ENCODE peak calls at places on chromosome X, in eight cellular contexts. L is hepatocyte, W is SK-N-SH, Y is HCT116, A is GM23338, F is PC-3, M is neural progenitor cell, I is OCI-LY7. X is an unnamed sample.

GRCh38 chrX:67599532-67599931 is 55.7 kb downstream of the AR start:
- DNase-seq in L (no peak), W (no peak), Y (no peak), A (no peak), F (no peak), M (no peak), I (no peak), X (no peak)

GRCh38 chrX:20116087-20116574 is 576 bp downstream of the MAP7D2 start:
- DNase-seq in L (no peak), W (peak; percentile 64), Y (no peak), A (peak; percentile 51), F (no peak), M (peak; percentile 38), I (no peak), X (no peak)

GRCh38 chrX:69968956-69969355 is 80.8 kb downstream of the AWAT2 start:
- DNase-seq in L (no peak), W (no peak), Y (no peak), A (no peak), F (no peak), M (no peak), I (no peak), X (no peak)

GRCh38 chrX:39605866-39606265 is 491.9 kb downstream of the BCOR start:
- DNase-seq in L (no peak), W (no peak), Y (no peak), A (no peak), F (no peak), M (no peak), I (no peak), X (no peak)

GRCh38 chrX:74349387-74349786 is 45.4 kb downstream of the ZCCHC13 start:
- DNase-seq in L (no peak), W (no peak), Y (peak; percentile 6), A (no peak), F (peak; percentile 69), M (no peak), I (no peak), X (no peak)

GRCh38 chrX:17359500-17359899 is 15.5 kb upstream of the NHS start:
- DNase-seq in L (no peak), W (no peak), Y (no peak), A (no peak), F (peak; percentile 48), M (no peak), I (no peak), X (no peak)

GRCh38 chrX:9940397-9940796 is 26.8 kb upstream of the CLDN34 start:
- DNase-seq in L (no peak), W (no peak), Y (no peak), A (no peak), F (peak; percentile 85), M (no peak), I (no peak), X (no peak)

GRCh38 chrX:81195712-81196111 is 6.0 kb downstream of the HMGN5 start:
- DNase-seq in L (peak; percentile 61), W (peak; percentile 38), Y (peak; percentile 33), A (peak; percentile 75), F (peak; percentile 75), M (peak; percentile 60), I (peak; percentile 70), X (peak; percentile 72)

GRCh38 chrX:95071052-95071451 is 1397.0 kb downstream of the FAM133A start:
- DNase-seq in L (no peak), W (no peak), Y (no peak), A (no peak), F (no peak), M (no peak), I (no peak), X (no peak)

GRCh38 chrX:153963546-153963945 is 8.1 kb downstream of the HCFC1 start:
- DNase-seq in L (no peak), W (no peak), Y (no peak), A (no peak), F (no peak), M (no peak), I (no peak), X (no peak)

GRCh38 chrX:150155396-150156048 is 207.6 kb upstream of the MAMLD1 start:
- DNase-seq in L (peak; percentile 60), W (peak; percentile 61), Y (no peak), A (no peak), F (peak; percentile 63), M (no peak), I (no peak), X (no peak)

GRCh38 chrX:9707306-9708015 is 58.2 kb downstream of the GPR143 start:
- DNase-seq in L (no peak), W (no peak), Y (no peak), A (peak; percentile 17), F (no peak), M (peak; percentile 9), I (no peak), X (no peak)

GRCh38 chrX:12702509-12703091 is 88.6 kb upstream of the PRPS2 start:
- DNase-seq in L (no peak), W (peak; percentile 14), Y (peak; percentile 3), A (peak; percentile 58), F (peak; percentile 48), M (peak; percentile 4), I (peak; percentile 10), X (no peak)

GRCh38 chrX:3295731-3296130 is 50.7 kb downstream of the MXRA5 start:
- DNase-seq in L (no peak), W (peak; percentile 25), Y (peak; percentile 54), A (peak; percentile 70), F (peak; percentile 15), M (peak; percentile 44), I (peak; percentile 5), X (no peak)

GRCh38 chrX:48957477-48957826 is at the start of gene OTUD5:
- DNase-seq in L (peak; percentile 66), W (peak; percentile 94), Y (no peak), A (peak; percentile 70), F (no peak), M (no peak), I (peak; percentile 79), X (no peak)

GRCh38 chrX:112851806-112852205 is 11.2 kb upstream of the AMOT start:
- DNase-seq in L (peak; percentile 56), W (no peak), Y (no peak), A (no peak), F (no peak), M (no peak), I (no peak), X (peak; percentile 94)

GRCh38 chrX:49155243-49155899 is 7.2 kb upstream of the MAGIX start:
- DNase-seq in L (peak; percentile 62), W (no peak), Y (peak; percentile 62), A (peak; percentile 92), F (peak; percentile 70), M (peak; percentile 87), I (peak; percentile 72), X (peak; percentile 21)

GRCh38 chrX:23786268-23786815 is 3.4 kb downstream of the SAT1 start:
- DNase-seq in L (peak; percentile 47), W (no peak), Y (no peak), A (no peak), F (no peak), M (no peak), I (no peak), X (no peak)

GRCh38 chrX:34341258-34341657 is 209.1 kb upstream of the FAM47A start:
- DNase-seq in L (peak; percentile 7), W (no peak), Y (no peak), A (peak; percentile 24), F (peak; percentile 6), M (peak; percentile 9), I (no peak), X (no peak)
- TF ChIP-seq CTCF in L (peak; percentile 39), W (no peak), Y (no peak), A (peak; percentile 48), F (no peak), M (peak; percentile 50), I (peak; percentile 40), X (no peak)

DNA sequence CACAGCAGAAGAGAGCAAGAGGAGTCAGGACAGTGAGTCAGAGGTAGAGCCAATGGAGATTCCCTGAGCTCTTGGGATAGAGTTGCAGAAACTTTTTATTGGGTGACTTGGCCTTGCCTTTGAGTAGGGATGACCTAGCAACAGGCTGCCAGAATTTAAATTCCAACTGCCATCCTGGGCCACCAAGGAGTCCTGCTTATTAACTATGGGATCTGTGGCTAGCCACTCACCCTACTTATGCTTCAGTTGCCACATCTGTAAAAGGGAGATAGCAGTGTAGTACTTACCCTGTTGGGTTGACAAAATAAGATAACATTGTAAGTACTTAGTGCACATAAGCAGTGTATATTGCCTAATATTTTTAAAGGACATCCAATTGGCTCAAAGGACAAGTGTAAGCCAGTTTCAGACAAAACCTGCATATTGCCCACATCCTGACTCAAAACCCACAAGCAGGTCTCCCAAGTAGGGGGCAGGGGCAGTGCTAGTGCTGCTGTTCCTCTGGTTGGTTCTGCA is 43.5 kb upstream of the TMEM164 start:
- DNase-seq in L (no peak), W (no peak), Y (no peak), A (no peak), F (peak; percentile 35), M (no peak), I (no peak), X (peak; percentile 23)
- H3K4me1 ChIP-seq in L (no peaks in the 10 kb centered on the region), W (no peaks in the 10 kb centered on the region), Y (no peaks in the 10 kb centered on the region), A (no peaks in the 10 kb centered on the region), F (peaks cover 10% of the 10 kb centered on the region), M (no peaks in the 10 kb centered on the region), I (no peaks in the 10 kb centered on the region), X (peaks cover 37% of the 10 kb centered on the region)

DNA sequence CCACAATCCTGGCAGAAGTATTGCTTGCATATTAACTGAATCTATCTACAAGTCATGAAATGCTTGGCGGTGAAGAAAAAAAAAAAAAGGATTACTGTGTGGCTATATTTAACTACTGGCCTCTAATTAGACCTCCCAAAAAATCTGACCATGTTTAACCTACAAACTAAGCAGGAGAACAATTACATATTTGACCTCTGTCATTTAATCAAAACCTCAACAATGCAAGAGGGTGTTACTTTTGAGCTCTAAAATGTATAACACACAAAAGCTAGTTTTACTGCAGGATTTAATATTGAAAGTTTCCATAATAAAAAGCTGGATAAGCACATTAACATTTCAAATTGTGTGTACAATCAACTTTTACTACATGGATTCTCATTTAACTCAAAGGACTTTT is 1.5 kb downstream of the ITM2A start:
- DNase-seq in L (no peak), W (no peak), Y (no peak), A (no peak), F (no peak), M (no peak), I (no peak), X (no peak)
- TF ChIP-seq EZH2phosphoT487 in L (no peak), W (no peak), Y (no peak), A (no peak), F (no peak), M (no peak), I (no peak), X (no peak)

DNA sequence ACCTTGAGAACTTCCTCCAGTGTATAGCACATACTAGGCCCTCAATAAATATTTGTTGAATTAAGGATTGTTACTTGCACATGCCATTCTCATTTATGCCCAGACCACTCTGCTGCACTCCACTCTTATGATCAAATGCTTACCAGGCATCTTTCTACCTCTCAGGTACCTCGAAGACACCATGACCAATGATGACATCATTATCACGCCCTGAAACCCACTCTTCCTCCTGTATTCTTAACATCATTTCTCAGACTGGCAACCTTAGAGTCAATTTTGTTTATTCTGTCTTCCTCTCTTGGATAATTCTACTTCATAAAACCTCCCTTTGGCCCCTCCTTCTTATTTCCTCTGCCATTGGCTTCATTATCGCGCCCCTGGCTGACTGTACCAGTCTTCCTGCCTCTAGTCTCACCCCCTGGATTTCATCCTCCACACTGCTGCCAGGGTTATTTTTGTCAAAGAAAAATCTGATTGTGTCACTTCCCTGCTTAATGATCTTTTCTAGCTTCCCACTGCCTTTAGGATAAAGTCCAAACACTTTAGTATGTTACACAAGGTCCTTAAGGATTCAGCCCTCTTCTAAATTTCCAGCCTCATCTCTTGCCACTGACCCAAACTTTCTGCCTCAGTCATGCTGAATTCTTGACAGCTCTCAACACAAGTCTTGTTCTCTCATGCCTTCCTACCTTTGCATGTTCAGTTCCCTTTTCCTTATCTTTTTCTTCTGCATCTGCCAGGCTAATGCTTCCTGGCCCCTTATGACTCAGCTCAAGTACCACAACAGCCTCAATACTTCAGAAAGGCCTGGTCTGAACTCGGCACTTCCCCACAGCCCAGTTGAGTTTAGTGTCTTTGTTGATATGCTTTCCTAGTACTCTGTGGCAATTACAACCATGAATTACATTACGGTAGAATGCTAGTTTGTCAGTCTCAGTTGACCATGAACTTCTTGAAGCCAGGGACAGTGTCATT is 45.8 kb downstream of the HDAC8 start:
- DNase-seq in L (peak; percentile 5), W (no peak), Y (no peak), A (no peak), F (no peak), M (no peak), I (no peak), X (no peak)
- TF ChIP-seq CTCF in L (no peak), W (no peak), Y (no peak), A (no peak), F (no peak), M (no peak), I (no peak), X (no peak)